ENCODE peak calls at places on chromosomes 13 and 19, in six cellular contexts. D is pancreas, C is esophagus squamous epithelium, Z is heart left ventricle, G is astrocyte, Q is fibroblast of lung. X is an unnamed sample. For H3K4me1, the result is how much of the 10 kb centered on the place peaks cover.

GRCh38 chr13:44622259-44622658 is 46.1 kb upstream of the TSC22D1 start:
- DNase-seq in Q (no peak), G (no peak), C (no peak), D (no peak), Z (no peak), X (no peak)

GRCh38 chr13:29619995-29620394 is 24.5 kb upstream of the SLC7A1 start:
- DNase-seq in C (no peak), G (peak), Q (no peak), Z (no peak), D (no peak), X (no peak)

GRCh38 chr13:31046711-31047279 is 114.3 kb downstream of the TEX26 start:
- DNase-seq in D (no peak), Z (no peak), G (peak), Q (peak), C (no peak), X (peak)

GRCh38 chr19:54339646-54340358 is 840 bp upstream of the LILRA4 start:
- DNase-seq in Q (no peak), Z (no peak), G (no peak), D (no peak), C (no peak), X (no peak)

GRCh38 chr13:101596803-101597202 is 144.3 kb downstream of the ITGBL1 start:
- DNase-seq in Q (no peak), C (no peak), Z (no peak), G (no peak), D (no peak), X (no peak)

GRCh38 chr13:57925250-57925649 is 293.7 kb downstream of the PCDH17 start:
- DNase-seq in C (no peak), D (no peak), Q (peak), Z (no peak), G (peak), X (no peak)

GRCh38 chr13:32164622-32165268 is 133.2 kb downstream of the FRY start:
- DNase-seq in Z (no peak), Q (peak), G (peak), C (no peak), D (no peak), X (no peak)

GRCh38 chr13:21010621-21011020 is 50.8 kb downstream of the LATS2 start:
- DNase-seq in Z (no peak), Q (no peak), D (no peak), C (no peak), G (no peak), X (no peak)

GRCh38 chr19:29675650-29676186 is 10.5 kb downstream of the PLEKHF1 start:
- DNase-seq in G (no peak), Q (no peak), D (no peak), C (no peak), Z (no peak), X (no peak)

GRCh38 chr13:96090240-96091101 is 564 bp downstream of the HS6ST3 start:
- DNase-seq in G (no peak), Q (no peak), C (no peak), D (peak), Z (peak), X (peak)

GRCh38 chr13:101317986-101318523 is 98.3 kb downstream of the NALCN start:
- DNase-seq in Z (no peak), D (no peak), G (no peak), C (no peak), Q (no peak), X (no peak)

GRCh38 chr13:33543089-33543459 is 257.5 kb upstream of the STARD13 start:
- DNase-seq in Z (no peak), D (no peak), C (no peak), Q (no peak), G (no peak), X (no peak)

GRCh38 chr19:1087813-1088418 is 7.3 kb downstream of the POLR2E start:
- DNase-seq in Z (peak), D (no peak), G (no peak), Q (no peak), C (no peak), X (no peak)

GRCh38 chr19:34256835-34257558 is 2.6 kb downstream of the GARRE1 start:
- DNase-seq in Q (no peak), C (no peak), Z (no peak), D (no peak), G (no peak), X (no peak)

GRCh38 chr19:52190679-52191293 is 934 bp downstream of the PPP2R1A start:
- DNase-seq in C (no peak), Z (peak), Q (peak), G (peak), D (peak), X (no peak)

GRCh38 chr13:34933349-34933748 is 8.7 kb upstream of the NBEA start:
- DNase-seq in Z (no peak), Q (no peak), D (no peak), G (no peak), C (no peak), X (no peak)

GRCh38 chr13:20320885-20321284 is 88.8 kb upstream of the GJB6 start:
- DNase-seq in C (no peak), D (no peak), Z (no peak), Q (no peak), G (no peak), X (no peak)

GRCh38 chr13:43307921-43308433 is 284.6 kb downstream of the DNAJC15 start:
- DNase-seq in Z (peak), D (peak), G (peak), Q (peak), C (no peak), X (peak)

GRCh38 chr19:1004803-1005664 is 4.8 kb downstream of the GRIN3B start:
- DNase-seq in G (no peak), D (no peak), Z (peak), Q (no peak), C (no peak), X (no peak)

GRCh38 chr13:113158946-113159345 is 498 bp downstream of the PROZ start:
- DNase-seq in Z (no peak), C (no peak), G (no peak), D (no peak), Q (no peak), X (no peak)

GRCh38 chr19:37452500-37453245 is 14.6 kb downstream of the ZNF569 start:
- DNase-seq in Z (no peak), Q (no peak), D (no peak), C (no peak), G (no peak), X (no peak)

GRCh38 chr19:5572556-5573286 is 5.0 kb upstream of the TINCR start:
- DNase-seq in C (no peak), Q (no peak), G (no peak), Z (no peak), D (no peak), X (no peak)

GRCh38 chr13:98476538-98476966 is 100.4 kb downstream of the STK24 start:
- DNase-seq in Z (peak), D (peak), Q (peak), G (peak), C (no peak), X (peak)

GRCh38 chr19:1884719-1885334 is 469 bp downstream of the ABHD17A start:
- DNase-seq in C (no peak), G (no peak), Z (no peak), D (no peak), Q (no peak), X (no peak)

GRCh38 chr19:35383536-35383935 is 12.7 kb downstream of the GPR42 start:
- DNase-seq in D (no peak), C (no peak), G (no peak), Z (no peak), Q (no peak), X (no peak)

GRCh38 chr19:49347835-49348234 is 12.6 kb downstream of the CD37 start:
- DNase-seq in C (no peak), G (peak), Z (no peak), D (no peak), Q (peak), X (no peak)

GRCh38 chr13:112592647-112593046 is 4.7 kb upstream of the TUBGCP3 start:
- DNase-seq in C (no peak), G (no peak), Q (no peak), D (no peak), Z (no peak), X (no peak)

GRCh38 chr13:43227721-43228120 is 204.3 kb downstream of the DNAJC15 start:
- DNase-seq in D (no peak), G (peak), C (no peak), Q (no peak), Z (no peak), X (no peak)

GRCh38 chr13:44172411-44172810 is 201.2 kb upstream of the SERP2 start:
- DNase-seq in D (no peak), Q (no peak), C (no peak), G (no peak), Z (no peak), X (no peak)

GRCh38 chr13:97119899-97120745 is 102.0 kb upstream of the MBNL2 start:
- DNase-seq in C (no peak), Z (no peak), D (no peak), G (peak), Q (no peak), X (no peak)

GRCh38 chr13:41955605-41956004 is 5.3 kb downstream of the VWA8 start:
- DNase-seq in C (no peak), G (no peak), Q (no peak), D (no peak), Z (no peak), X (no peak)

GRCh38 chr19:6481541-6482342 is at the start of gene DENND1C:
- DNase-seq in Z (peak), C (peak), D (no peak), Q (no peak), G (no peak), X (no peak)

GRCh38 chr13:40013554-40013953 is 358.1 kb downstream of the COG6 start:
- DNase-seq in Z (no peak), C (no peak), Q (no peak), G (no peak), D (no peak), X (no peak)

GRCh38 chr19:55447421-55448174 is 4.5 kb upstream of the SHISA7 start:
- DNase-seq in C (no peak), D (no peak), Z (no peak), Q (peak), G (no peak), X (no peak)

GRCh38 chr19:27905074-27905473 is 1307.9 kb downstream of the UQCRFS1 start:
- DNase-seq in D (no peak), C (no peak), Q (no peak), G (no peak), Z (no peak), X (no peak)

GRCh38 chr13:90485441-90485840 is 862.0 kb upstream of the MIR17HG start:
- DNase-seq in C (no peak), Z (no peak), Q (peak), D (no peak), G (peak), X (no peak)

DNA sequence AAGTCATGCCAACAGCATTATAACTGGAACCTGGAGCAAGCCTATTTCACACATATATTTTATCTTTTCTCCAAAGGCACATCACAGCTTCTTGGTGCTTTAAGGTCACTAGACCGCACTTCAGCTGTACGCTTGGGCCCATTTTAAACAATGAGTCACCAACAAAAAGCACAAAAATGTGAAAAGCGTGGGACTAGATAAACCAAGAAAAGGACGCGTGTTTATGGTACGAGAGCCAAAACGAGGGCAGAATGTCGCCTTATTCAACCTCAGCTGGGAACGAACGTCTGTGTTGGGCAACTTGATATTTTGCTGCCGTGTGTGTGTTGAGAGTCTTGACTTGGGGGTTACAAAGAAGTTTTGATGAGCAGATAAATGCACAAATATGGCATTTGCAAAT is 9.2 kb upstream of the EHD2 start:
- DNase-seq in D (no peak), C (no peak), G (peak), Q (peak), Z (no peak), X (no peak)
- H3K27ac ChIP-seq in D (no peak), C (peak), G (no peak), Q (peak), Z (no peak), X (no peak)

GRCh38 chr19:46427518-46427917 is 1.2 kb downstream of the PNMA8C start:
- DNase-seq in D (no peak), G (no peak), Z (no peak), C (no peak), Q (no peak), X (no peak)
- H3K4me3 ChIP-seq in D (no peak), G (no peak), Z (no peak), C (no peak), Q (no peak), X (no peak)

DNA sequence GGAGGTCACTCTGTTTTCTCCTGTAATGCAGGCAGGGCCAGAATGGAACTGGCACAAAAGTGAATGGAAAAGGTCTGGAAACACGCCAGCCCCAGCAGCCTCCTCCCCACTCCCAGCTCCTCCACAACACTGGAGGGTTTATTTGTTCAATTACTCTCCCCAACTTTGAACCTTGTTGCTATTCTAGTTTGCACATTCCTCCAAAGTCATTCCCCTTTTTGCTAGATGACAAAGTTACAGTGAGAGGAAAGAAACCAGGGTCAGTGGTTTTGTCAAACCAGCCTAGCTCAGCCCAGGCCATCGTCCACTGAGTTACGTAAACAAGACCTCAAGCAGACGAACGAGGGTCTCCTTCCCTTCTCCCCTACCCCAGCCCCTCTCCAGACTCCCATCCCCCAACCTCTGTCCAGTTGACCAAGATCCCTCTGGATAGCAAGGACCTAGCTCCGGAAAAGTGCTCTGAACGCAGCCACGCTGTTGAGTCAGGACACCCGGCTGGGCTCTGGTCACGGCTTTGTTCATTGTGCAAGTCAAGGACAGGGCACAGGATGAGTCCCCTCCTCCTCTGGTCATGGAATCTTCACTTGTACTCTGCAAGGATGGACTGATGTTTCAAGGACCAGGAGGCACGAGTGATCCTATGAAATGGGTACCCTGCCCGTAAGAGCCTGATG is 180.0 kb downstream of the USP12 start:
- DNase-seq in Z (no peak), Q (peak), C (no peak), G (no peak), D (no peak), X (no peak)
- H3K4me1 ChIP-seq in Z (under half), Q (under half), C (under half), G (under half), D (under half), X (under half)

GRCh38 chr19:19627716-19628498 is at the start of gene LPAR2:
- DNase-seq in D (peak), C (no peak), G (no peak), Z (no peak), Q (no peak), X (no peak)

GRCh38 chr19:19627442-19627715 is 641 bp downstream of the LPAR2 start:
- DNase-seq in Z (no peak), Q (no peak), C (no peak), G (no peak), D (no peak), X (no peak)

GRCh38 chr19:19628499-19629134 is 597 bp upstream of the LPAR2 start:
- DNase-seq in D (peak), Q (peak), G (peak), C (no peak), Z (no peak), X (no peak)

GRCh38 chr19:19624032-19624570 is 3.9 kb downstream of the LPAR2 start:
- DNase-seq in D (no peak), G (no peak), C (no peak), Q (no peak), Z (no peak), X (no peak)

GRCh38 chr19:19626516-19627441 is 1.2 kb downstream of the LPAR2 start:
- DNase-seq in G (no peak), D (no peak), Q (no peak), Z (no peak), C (no peak), X (no peak)
- H3K27ac ChIP-seq in G (no peak), D (no peak), Q (no peak), Z (no peak), C (no peak), X (no peak)

DNA sequence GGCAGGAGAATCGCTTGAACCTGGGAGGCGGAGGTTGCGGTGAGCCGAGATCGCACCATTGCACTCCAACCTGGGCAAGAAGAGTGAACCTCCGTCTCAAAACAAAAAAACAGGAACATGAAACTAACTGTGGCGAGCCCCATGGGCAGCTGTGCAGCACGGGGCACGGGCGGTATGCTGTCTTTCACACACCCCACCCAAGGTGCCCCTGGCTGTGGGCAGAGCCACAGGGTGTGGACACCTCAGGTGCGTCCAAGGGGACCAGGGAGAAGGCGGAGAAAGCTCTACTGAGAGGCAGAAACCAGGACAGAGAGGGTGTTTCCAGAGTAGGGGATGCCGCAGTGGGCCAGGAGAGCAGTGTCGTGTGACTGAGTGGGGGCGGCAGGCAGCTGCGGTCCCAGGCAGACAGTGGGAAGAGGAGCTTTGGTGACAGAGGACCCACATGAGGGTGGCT is 29.8 kb downstream of the CARS2 start:
- DNase-seq in G (no peak), D (no peak), C (no peak), Q (no peak), Z (no peak), X (no peak)
- H3K4me3 ChIP-seq in G (no peak), D (no peak), C (no peak), Q (no peak), Z (no peak), X (no peak)

GRCh38 chr19:44690131-44690440 is 8.9 kb upstream of the CEACAM16 start:
- DNase-seq in D (no peak), G (no peak), Z (no peak), C (no peak), Q (no peak), X (no peak)
- H3K4me1 ChIP-seq in D (under half), G (under half), Z (under half), C (half or more), Q (under half), X (under half)

GRCh38 chr19:14135985-14136508 is 342 bp downstream of the ASF1B start:
- DNase-seq in Q (no peak), G (no peak), C (no peak), D (peak), Z (no peak), X (no peak)
- H3K27ac ChIP-seq in Q (peak), G (no peak), C (peak), D (no peak), Z (no peak), X (peak)

GRCh38 chr19:41916033-41916424 is 12.2 kb downstream of the ERFL start:
- DNase-seq in Q (no peak), Z (no peak), G (no peak), C (no peak), D (no peak), X (no peak)
- H3K4me3 ChIP-seq in Q (no peak), Z (no peak), G (no peak), C (no peak), D (no peak), X (no peak)